ENCODE peak calls at places on chromosomes 11 and 22, in ten cellular contexts. I is cardiac muscle cell; A is kidney; B is GM06990; Z is NB4; G is left lung; U is Caco-2; X is adrenal gland; M is A549; H is CD8-positive, alpha-beta T cell. J is an unnamed sample.

GRCh38 chr11:76918941-76919386 is 58.2 kb downstream of the ACER3 start:
- DNase-seq in X (no peak), B (peak; percentile 9), H (no peak), I (peak; percentile 55), U (peak; percentile 59), Z (peak; percentile 78), M (peak; percentile 21), G (no peak), A (no peak), J (peak; percentile 77)

GRCh38 chr11:8199676-8200075 is 30.9 kb upstream of the RIC3 start:
- DNase-seq in B (no peak), A (no peak), G (no peak), H (no peak), M (no peak), X (no peak), U (no peak), I (no peak), Z (no peak), J (no peak)

GRCh38 chr11:134993691-134994243 is 581.7 kb upstream of the B3GAT1 start:
- DNase-seq in A (no peak), I (no peak), H (no peak), X (no peak), Z (no peak), U (no peak), G (no peak), B (no peak), M (no peak), J (no peak)

GRCh38 chr22:36898690-36899089 is 14.7 kb upstream of the CSF2RB start:
- DNase-seq in Z (no peak), I (no peak), B (no peak), A (no peak), X (no peak), H (no peak), U (no peak), M (no peak), G (no peak), J (no peak)

GRCh38 chr11:19511413-19512183 is 201.0 kb upstream of the NAV2 start:
- DNase-seq in M (no peak), A (peak; percentile 91), H (no peak), B (no peak), X (peak; percentile 35), Z (peak; percentile 7), U (no peak), G (no peak), I (no peak), J (no peak)

GRCh38 chr22:16968218-16968595 is 39.8 kb downstream of the GAB4 start:
- DNase-seq in G (no peak), I (no peak), M (no peak), A (no peak), U (no peak), B (no peak), Z (no peak), X (no peak), H (no peak), J (no peak)

GRCh38 chr11:35082322-35083180 is 56.4 kb upstream of the CD44 start:
- DNase-seq in U (peak; percentile 26), B (peak; percentile 71), Z (peak; percentile 93), X (peak; percentile 37), G (peak; percentile 87), H (peak; percentile 70), A (peak; percentile 82), I (peak; percentile 58), M (peak; percentile 95), J (no peak)

GRCh38 chr11:75731095-75731494 is 13.5 kb downstream of the MOGAT2 start:
- DNase-seq in Z (no peak), I (no peak), G (no peak), M (no peak), A (no peak), U (no peak), B (no peak), X (no peak), H (no peak), J (no peak)

GRCh38 chr11:124882339-124883071 is 15.2 kb downstream of the ROBO4 start:
- DNase-seq in H (no peak), G (no peak), I (no peak), X (peak; percentile 75), M (no peak), U (peak; percentile 58), A (no peak), B (no peak), Z (no peak), J (peak; percentile 80)

GRCh38 chr22:43848366-43849171 is 13.7 kb downstream of the SULT4A1 start:
- DNase-seq in B (no peak), H (no peak), Z (peak; percentile 27), X (no peak), U (no peak), G (peak; percentile 18), M (no peak), I (peak; percentile 72), A (peak; percentile 57), J (no peak)

GRCh38 chr11:112961146-112961668 is at the start of gene NCAM1:
- DNase-seq in H (no peak), I (peak; percentile 96), M (peak; percentile 4), U (peak; percentile 78), X (peak; percentile 90), Z (peak; percentile 95), G (peak; percentile 39), B (peak; percentile 29), A (peak; percentile 80), J (peak; percentile 11)

GRCh38 chr11:112961751-112962747 is 829 bp downstream of the NCAM1 start:
- DNase-seq in A (peak; percentile 72), I (peak; percentile 76), X (peak; percentile 41), Z (peak; percentile 83), H (no peak), U (peak; percentile 9), G (peak; percentile 31), B (peak; percentile 3), M (no peak), J (no peak)

GRCh38 chr11:112962854-112963367 is 1.7 kb downstream of the NCAM1 start:
- DNase-seq in M (no peak), H (no peak), I (peak; percentile 85), U (no peak), B (peak; percentile 1), Z (peak; percentile 80), A (peak; percentile 79), X (peak; percentile 80), G (peak; percentile 35), J (no peak)

GRCh38 chr11:112965601-112966125 is 4.4 kb downstream of the NCAM1 start:
- DNase-seq in X (no peak), Z (no peak), U (no peak), I (peak; percentile 21), A (no peak), G (no peak), M (no peak), H (no peak), B (no peak), J (no peak)

DNA sequence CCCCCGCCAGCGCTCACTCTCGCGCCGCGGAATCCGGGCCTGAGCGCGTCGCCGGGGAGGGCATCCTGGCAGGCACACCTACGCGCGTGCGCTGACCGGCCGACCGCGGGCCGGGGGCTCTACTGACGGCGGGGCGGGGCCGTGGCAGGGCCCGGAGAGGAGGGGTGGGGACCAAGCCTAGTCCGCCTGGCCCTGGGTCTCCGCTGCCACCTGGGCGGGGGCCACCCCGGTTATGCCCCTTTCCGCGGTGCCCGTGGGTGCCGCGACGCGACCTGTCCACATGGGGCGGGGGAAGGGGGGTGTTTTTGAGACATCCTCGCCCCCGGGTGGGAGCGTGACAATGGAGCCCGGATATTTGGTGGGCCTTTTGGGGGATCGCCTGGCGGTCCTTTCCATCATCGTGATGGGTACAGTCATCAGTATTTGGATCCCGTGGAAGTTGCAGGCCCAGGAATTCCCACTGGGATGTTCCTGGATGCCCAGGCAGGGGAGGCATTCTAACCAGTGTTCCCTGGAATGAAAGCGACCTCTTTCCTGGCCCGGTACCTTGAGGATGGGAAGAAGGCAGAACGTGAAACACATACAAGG is 2.2 kb downstream of the NCAM1 start:
- DNase-seq in U (no peak), Z (no peak), A (no peak), G (no peak), B (no peak), I (peak; percentile 65), H (no peak), X (no peak), M (no peak), J (no peak)
- H3K4me3 ChIP-seq in U (no peak overlapping the region), Z (no peak overlapping the region), A (no peak overlapping the region), G (peak overlapping the region; percentile 37), B (no peak overlapping the region), I (peak overlapping the region; percentile 77), H (no peak overlapping the region), X (peak overlapping the region; percentile 67), M (no peak overlapping the region), J (no peak overlapping the region)

GRCh38 chr11:132943737-132944556 is 588.4 kb downstream of the OPCML start:
- DNase-seq in G (no peak), I (peak; percentile 43), Z (no peak), X (no peak), U (no peak), A (peak; percentile 72), H (no peak), M (no peak), B (no peak), J (no peak)
- H3K4me3 ChIP-seq in G (no peak overlapping the region), I (peak overlapping the region; percentile 37), Z (no peak overlapping the region), X (peak overlapping the region; percentile 36), U (no peak overlapping the region), A (no peak overlapping the region), H (no peak overlapping the region), M (no peak overlapping the region), B (no peak overlapping the region), J (no peak overlapping the region)

GRCh38 chr11:1570531-1570895 is 1.6 kb downstream of the DUSP8 start:
- DNase-seq in A (no peak), G (peak; percentile 30), Z (no peak), M (no peak), X (no peak), I (no peak), H (no peak), U (no peak), B (no peak), J (no peak)
- H3K4me3 ChIP-seq in A (no peak overlapping the region), G (peak overlapping the region; percentile 48), Z (no peak overlapping the region), M (peak overlapping the region; percentile 74), X (no peak overlapping the region), I (no peak overlapping the region), H (peak overlapping the region; percentile 63), U (no peak overlapping the region), B (no peak overlapping the region), J (peak overlapping the region; percentile 83)

GRCh38 chr11:64448599-64449380 is 89.8 kb downstream of the RPS6KA4 start:
- DNase-seq in X (peak; percentile 89), U (peak; percentile 92), I (peak; percentile 92), M (peak; percentile 87), B (peak; percentile 62), Z (peak; percentile 90), H (peak; percentile 54), G (peak; percentile 87), A (peak; percentile 93), J (no peak)
- H3K4me3 ChIP-seq in X (peak overlapping the region; percentile 39), U (peak overlapping the region; percentile 53), I (no peak overlapping the region), M (peak overlapping the region; percentile 37), B (peak overlapping the region; percentile 30), Z (peak overlapping the region; percentile 75), H (peak overlapping the region; percentile 49), G (peak overlapping the region; percentile 5), A (no peak overlapping the region), J (peak overlapping the region; percentile 40)

J was measured in LNCaP clone FGC.